ENCODE peak calls at places on chromosome 1, in nine cellular contexts. N is PC-3, Z is transverse colon, J is heart right ventricle, Q is AG04450, V is thoracic aorta, C is uterus, L is fibroblast of the aortic adventitia, X is AG09309. T is an unnamed sample.

GRCh38 chr1:39431927-39432326 is 59.5 kb upstream of the BMP8A start:
- DNase-seq in C (no peak), V (no peak), Z (no peak), Q (no peak), J (no peak), X (no peak), L (no peak), N (no peak), T (no peak)

GRCh38 chr1:69533343-69533742 is 34.4 kb upstream of the LRRC7 start:
- DNase-seq in J (no peak), Q (no peak), X (no peak), L (no peak), Z (no peak), C (no peak), N (no peak), V (no peak), T (no peak)

GRCh38 chr1:89952021-89952995 is 42.6 kb upstream of the ZNF326 start:
- DNase-seq in L (peak; percentile 59), X (peak; percentile 38), J (no peak), N (peak; percentile 22), Q (no peak), Z (no peak), V (no peak), C (no peak), T (peak; percentile 30)

GRCh38 chr1:209375681-209376360 is 207.7 kb upstream of the CAMK1G start:
- DNase-seq in X (peak; percentile 17), Z (no peak), C (no peak), Q (no peak), L (peak; percentile 83), V (no peak), N (peak; percentile 67), J (no peak), T (no peak)

GRCh38 chr1:107523061-107523460 is 382.2 kb downstream of the NTNG1 start:
- DNase-seq in N (no peak), J (no peak), Z (no peak), X (no peak), C (no peak), V (no peak), L (no peak), Q (no peak), T (no peak)

GRCh38 chr1:211920141-211920572 is 89.6 kb upstream of the LPGAT1 start:
- DNase-seq in Z (no peak), J (peak; percentile 29), L (peak; percentile 83), C (no peak), Q (peak; percentile 21), N (peak; percentile 70), V (no peak), X (peak; percentile 73), T (peak; percentile 28)

GRCh38 chr1:52733368-52733767 is 7.1 kb downstream of the ZYG11B start:
- DNase-seq in L (no peak), N (no peak), J (no peak), V (no peak), C (no peak), Q (no peak), X (no peak), Z (no peak), T (no peak)

GRCh38 chr1:6419803-6420593 is at the start of gene HES2:
- DNase-seq in X (no peak), Z (peak; percentile 80), L (no peak), J (no peak), N (peak; percentile 77), C (no peak), Q (no peak), V (no peak), T (no peak)

GRCh38 chr1:161956097-161956496 is 67.6 kb downstream of the OLFML2B start:
- DNase-seq in Z (no peak), N (no peak), X (peak; percentile 94), L (peak; percentile 97), C (peak; percentile 45), V (no peak), J (peak; percentile 36), Q (peak; percentile 29), T (peak; percentile 91)

GRCh38 chr1:57195436-57195941 is 228.4 kb downstream of the DAB1 start:
- DNase-seq in V (no peak), C (no peak), Q (no peak), Z (no peak), J (no peak), N (no peak), X (no peak), L (no peak), T (no peak)

GRCh38 chr1:100924991-100925390 is 29.1 kb downstream of the SLC30A7 start:
- DNase-seq in V (no peak), X (no peak), Q (no peak), L (no peak), J (no peak), C (no peak), Z (no peak), N (no peak), T (no peak)

GRCh38 chr1:8217809-8218208 is 100.1 kb upstream of the SLC45A1 start:
- DNase-seq in N (no peak), V (no peak), Z (no peak), L (no peak), J (no peak), C (no peak), X (no peak), Q (no peak), T (no peak)

GRCh38 chr1:23278717-23279116 is 61.4 kb upstream of the HTR1D start:
- DNase-seq in L (no peak), Z (no peak), X (no peak), Q (no peak), V (no peak), J (no peak), N (peak; percentile 82), C (no peak), T (no peak)

GRCh38 chr1:171438441-171438840 is 46.9 kb upstream of the PRRC2C start:
- DNase-seq in Z (no peak), L (peak; percentile 99), J (no peak), N (peak; percentile 100), C (peak; percentile 31), X (peak; percentile 94), Q (peak; percentile 92), V (peak; percentile 80), T (peak; percentile 73)

GRCh38 chr1:109201123-109201703 is 12.5 kb upstream of the SARS1 start:
- DNase-seq in V (no peak), C (no peak), Q (peak; percentile 81), N (peak; percentile 87), Z (peak; percentile 60), L (peak; percentile 90), J (no peak), X (peak; percentile 73), T (peak; percentile 50)

GRCh38 chr1:182628657-182629056 is 24.5 kb upstream of the RGS16 start:
- DNase-seq in L (no peak), V (no peak), X (no peak), J (no peak), N (no peak), C (no peak), Q (no peak), Z (no peak), T (no peak)
- TF ChIP-seq CTCF in L (no peak), V (no peak), X (no peak), J (no peak), N (no peak), C (no peak), Q (no peak), Z (no peak), T (no peak)

DNA sequence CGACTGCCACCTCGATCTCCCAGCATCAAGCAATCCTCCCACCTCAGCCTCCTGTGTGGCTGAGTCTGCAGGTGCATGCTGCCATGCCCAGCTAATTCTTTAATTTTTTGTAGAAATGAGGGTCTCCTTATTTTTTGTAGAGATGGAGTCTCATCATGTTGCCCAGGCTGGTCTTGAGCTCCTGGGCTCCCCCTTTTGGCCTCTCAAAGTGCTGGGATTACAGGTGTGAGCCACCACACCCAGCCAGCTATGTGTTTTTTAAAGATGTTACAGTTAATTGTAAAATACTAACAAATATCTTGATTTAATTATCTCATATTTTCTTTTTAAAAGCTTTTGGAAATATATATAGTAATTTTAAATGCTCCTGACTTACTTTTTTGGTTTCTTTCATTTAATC is 181.3 kb upstream of the DMRTA2 start:
- DNase-seq in V (no peak), Z (no peak), J (no peak), Q (no peak), X (no peak), C (no peak), L (no peak), N (no peak), T (no peak)
- TF ChIP-seq CTCF in V (no peak), Z (no peak), J (no peak), Q (no peak), X (no peak), C (no peak), L (no peak), N (no peak), T (no peak)

DNA sequence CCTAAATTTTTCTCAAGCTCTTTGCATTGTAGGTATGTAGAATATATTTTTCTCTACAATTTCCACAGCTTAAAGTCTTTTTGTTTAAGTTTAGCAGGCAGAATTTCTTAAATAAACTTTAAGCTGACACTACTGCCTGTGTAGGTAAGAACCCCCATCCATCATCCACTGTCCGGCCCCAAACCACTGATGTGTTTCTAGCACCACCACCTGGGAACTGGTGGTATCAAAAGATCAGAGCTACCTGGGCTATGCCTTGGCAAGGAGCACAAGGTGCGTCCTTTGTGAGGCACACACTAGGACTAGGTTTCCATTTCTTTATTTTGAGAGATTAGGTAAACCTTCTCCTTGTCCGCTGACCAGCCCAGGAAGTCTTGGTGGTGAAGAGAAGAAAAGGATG is 10.5 kb upstream of the LELP1 start:
- DNase-seq in Z (no peak), V (no peak), C (no peak), Q (no peak), N (peak; percentile 74), L (no peak), J (no peak), X (no peak), T (no peak)
- TF ChIP-seq CTCF in Z (no peak), V (no peak), C (no peak), Q (no peak), N (peak; percentile 94), L (peak; percentile 5), J (no peak), X (no peak), T (no peak)

GRCh38 chr1:204204944-204205343 is 8.7 kb upstream of the KISS1 start:
- DNase-seq in Q (no peak), J (no peak), X (no peak), Z (no peak), C (no peak), V (no peak), L (no peak), N (no peak), T (no peak)

GRCh38 chr1:204207136-204207616 is 6.6 kb downstream of the GOLT1A start:
- DNase-seq in L (peak; percentile 23), J (peak; percentile 53), C (peak; percentile 70), Q (no peak), N (peak; percentile 81), Z (peak; percentile 71), X (no peak), V (no peak), T (no peak)

GRCh38 chr1:204205486-204205885 is 8.3 kb downstream of the GOLT1A start:
- DNase-seq in C (no peak), Q (no peak), L (no peak), Z (no peak), X (no peak), J (no peak), V (no peak), N (no peak), T (no peak)

GRCh38 chr1:204203206-204203767 is 7.0 kb upstream of the KISS1 start:
- DNase-seq in L (no peak), Q (no peak), Z (no peak), V (no peak), J (no peak), X (no peak), N (peak; percentile 79), C (no peak), T (no peak)

GRCh38 chr1:204206121-204206520 is 7.7 kb downstream of the GOLT1A start:
- DNase-seq in X (no peak), L (peak; percentile 45), V (no peak), C (no peak), Q (no peak), N (peak; percentile 46), J (no peak), Z (no peak), T (no peak)
- TF ChIP-seq CTCF in X (peak; percentile 47), L (peak; percentile 26), V (no peak), C (no peak), Q (peak; percentile 29), N (peak; percentile 44), J (no peak), Z (no peak), T (peak; percentile 22)

T was measured in AG09319.